ENCODE peak calls at places on chromosomes 7 and 10, in seven cellular contexts. One of them, this sample, is unnamed. For H3K36me3, the result is how much of the 10 kb centered on the place peaks cover.

GRCh38 chr7:131098527-131098926 is 229.1 kb upstream of the MKLN1 start:
- DNase-seq in cardiac muscle cell: no peak
- DNase-seq in RWPE2: no peak
- DNase-seq in tibial nerve: no peak
- DNase-seq in CD4-positive, CD25-positive, alpha-beta regulatory T cell: no peak
- DNase-seq in heart right ventricle: no peak
- DNase-seq in GM23248: no peak
- DNase-seq in this sample: no peak

GRCh38 chr10:50417486-50417905 is 166.2 kb upstream of the ASAH2 start:
- DNase-seq in heart right ventricle: no peak
- DNase-seq in CD4-positive, CD25-positive, alpha-beta regulatory T cell: peak
- DNase-seq in tibial nerve: peak
- DNase-seq in RWPE2: no peak
- DNase-seq in GM23248: peak
- DNase-seq in cardiac muscle cell: peak
- DNase-seq in this sample: no peak

GRCh38 chr7:107559864-107560263 is 3.9 kb downstream of the COG5 start:
- DNase-seq in GM23248: peak
- DNase-seq in RWPE2: no peak
- DNase-seq in CD4-positive, CD25-positive, alpha-beta regulatory T cell: no peak
- DNase-seq in cardiac muscle cell: no peak
- DNase-seq in heart right ventricle: no peak
- DNase-seq in tibial nerve: no peak
- DNase-seq in this sample: no peak

GRCh38 chr7:44769381-44770209 is 20.9 kb downstream of the ZMIZ2 start:
- DNase-seq in CD4-positive, CD25-positive, alpha-beta regulatory T cell: peak
- DNase-seq in GM23248: peak
- DNase-seq in RWPE2: no peak
- DNase-seq in tibial nerve: peak
- DNase-seq in cardiac muscle cell: no peak
- DNase-seq in heart right ventricle: peak
- DNase-seq in this sample: no peak

GRCh38 chr10:4460267-4460666 is 365.7 kb upstream of the AKR1E2 start:
- DNase-seq in RWPE2: no peak
- DNase-seq in GM23248: no peak
- DNase-seq in tibial nerve: no peak
- DNase-seq in CD4-positive, CD25-positive, alpha-beta regulatory T cell: no peak
- DNase-seq in cardiac muscle cell: no peak
- DNase-seq in heart right ventricle: no peak
- DNase-seq in this sample: no peak

GRCh38 chr7:45157286-45157652 is 322 bp upstream of the RAMP3 start:
- DNase-seq in cardiac muscle cell: no peak
- DNase-seq in GM23248: no peak
- DNase-seq in heart right ventricle: no peak
- DNase-seq in tibial nerve: no peak
- DNase-seq in CD4-positive, CD25-positive, alpha-beta regulatory T cell: no peak
- DNase-seq in RWPE2: no peak
- DNase-seq in this sample: no peak

GRCh38 chr10:123807444-123808035 is 84.1 kb downstream of the CPXM2 start:
- DNase-seq in CD4-positive, CD25-positive, alpha-beta regulatory T cell: no peak
- DNase-seq in heart right ventricle: no peak
- DNase-seq in tibial nerve: no peak
- DNase-seq in RWPE2: no peak
- DNase-seq in GM23248: peak
- DNase-seq in cardiac muscle cell: no peak
- DNase-seq in this sample: peak

GRCh38 chr7:55573526-55573925 is 1.2 kb upstream of the VOPP1 start:
- DNase-seq in CD4-positive, CD25-positive, alpha-beta regulatory T cell: no peak
- DNase-seq in GM23248: peak
- DNase-seq in heart right ventricle: no peak
- DNase-seq in tibial nerve: no peak
- DNase-seq in RWPE2: no peak
- DNase-seq in cardiac muscle cell: no peak
- DNase-seq in this sample: no peak

GRCh38 chr7:149285581-149285975 is 23.6 kb downstream of the ZNF783 start:
- DNase-seq in CD4-positive, CD25-positive, alpha-beta regulatory T cell: no peak
- DNase-seq in cardiac muscle cell: peak
- DNase-seq in RWPE2: no peak
- DNase-seq in heart right ventricle: peak
- DNase-seq in tibial nerve: no peak
- DNase-seq in GM23248: peak
- DNase-seq in this sample: no peak
- H3K36me3 ChIP-seq in CD4-positive, CD25-positive, alpha-beta regulatory T cell: under half
- H3K36me3 ChIP-seq in cardiac muscle cell: under half
- H3K36me3 ChIP-seq in RWPE2: under half
- H3K36me3 ChIP-seq in heart right ventricle: under half
- H3K36me3 ChIP-seq in tibial nerve: half or more
- H3K36me3 ChIP-seq in GM23248: under half
- H3K36me3 ChIP-seq in this sample: under half

DNA sequence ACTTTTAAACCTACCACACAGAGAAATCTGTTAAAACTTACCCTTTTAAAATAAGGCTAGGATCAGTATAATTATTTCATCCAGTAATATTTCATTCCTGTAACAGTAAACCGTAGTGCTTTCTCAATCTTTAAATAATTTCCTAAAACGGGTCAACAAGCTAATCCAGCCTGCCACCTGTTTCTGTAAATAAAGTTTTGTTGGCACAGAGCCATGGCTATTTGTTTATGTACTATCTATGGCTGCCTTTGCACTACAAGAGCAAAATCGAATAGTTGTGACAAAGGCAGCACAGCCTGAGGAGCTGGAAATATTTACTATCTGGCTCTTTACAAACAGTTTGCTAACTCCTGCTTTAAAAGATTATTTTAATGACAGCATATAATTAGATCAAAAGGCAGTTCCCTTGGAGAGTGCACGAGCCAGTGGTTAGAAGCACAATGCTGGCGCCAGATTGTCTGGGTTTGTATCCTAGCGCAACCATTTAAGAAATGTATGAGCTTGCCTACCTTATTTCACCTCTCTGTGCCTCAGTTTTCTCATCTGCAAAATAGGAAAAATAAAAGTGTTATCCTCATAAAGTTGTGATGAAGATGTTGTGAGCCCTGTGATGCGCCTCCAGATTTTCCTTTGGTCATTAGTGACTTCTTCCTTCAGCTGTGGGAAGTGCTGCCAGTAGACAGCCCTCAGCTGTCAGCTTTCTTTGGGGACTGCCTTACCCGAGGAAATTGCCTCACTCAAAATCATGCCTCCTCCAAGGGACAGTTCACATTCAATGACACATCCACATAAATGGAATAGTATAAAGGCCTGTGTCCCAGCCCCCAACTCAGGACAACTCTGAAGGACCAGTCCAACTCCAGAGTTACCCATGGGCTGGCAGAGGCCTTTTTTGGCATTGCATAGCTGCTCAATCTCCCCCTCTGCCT is 11.8 kb upstream of the MIOS start:
- DNase-seq in GM23248: peak
- DNase-seq in RWPE2: no peak
- DNase-seq in cardiac muscle cell: no peak
- DNase-seq in heart right ventricle: no peak
- DNase-seq in CD4-positive, CD25-positive, alpha-beta regulatory T cell: no peak
- DNase-seq in tibial nerve: no peak
- DNase-seq in this sample: peak
- H3K4me3 ChIP-seq in GM23248: no peak
- H3K4me3 ChIP-seq in RWPE2: no peak
- H3K4me3 ChIP-seq in cardiac muscle cell: no peak
- H3K4me3 ChIP-seq in heart right ventricle: no peak
- H3K4me3 ChIP-seq in CD4-positive, CD25-positive, alpha-beta regulatory T cell: no peak
- H3K4me3 ChIP-seq in tibial nerve: no peak
- H3K4me3 ChIP-seq in this sample: no peak

DNA sequence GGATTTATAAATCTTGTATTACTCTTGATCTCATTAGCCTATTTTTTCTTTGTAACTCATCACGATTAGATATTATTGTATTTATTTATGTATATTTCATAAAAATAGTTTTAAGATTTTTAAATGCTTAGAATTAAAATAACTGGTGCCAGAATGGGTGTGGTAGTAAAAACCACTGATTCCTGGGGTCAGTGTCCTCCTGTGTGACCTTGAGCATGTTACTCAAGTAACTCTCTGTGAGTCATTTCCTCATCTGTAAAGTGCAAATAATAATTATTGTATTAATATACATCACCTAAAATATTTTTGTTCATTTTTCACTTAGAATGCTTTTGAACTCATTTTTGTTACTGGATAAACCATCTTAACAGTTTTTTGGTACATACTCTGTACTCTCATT is 91.3 kb upstream of the TMEM229A start:
- DNase-seq in tibial nerve: no peak
- DNase-seq in GM23248: no peak
- DNase-seq in heart right ventricle: no peak
- DNase-seq in RWPE2: no peak
- DNase-seq in CD4-positive, CD25-positive, alpha-beta regulatory T cell: no peak
- DNase-seq in cardiac muscle cell: no peak
- DNase-seq in this sample: no peak
- H3K36me3 ChIP-seq in tibial nerve: under half
- H3K36me3 ChIP-seq in GM23248: under half
- H3K36me3 ChIP-seq in heart right ventricle: under half
- H3K36me3 ChIP-seq in RWPE2: under half
- H3K36me3 ChIP-seq in CD4-positive, CD25-positive, alpha-beta regulatory T cell: under half
- H3K36me3 ChIP-seq in cardiac muscle cell: under half
- H3K36me3 ChIP-seq in this sample: under half

GRCh38 chr7:1236132-1236655 is 3.5 kb downstream of the UNCX start:
- DNase-seq in tibial nerve: no peak
- DNase-seq in cardiac muscle cell: no peak
- DNase-seq in RWPE2: no peak
- DNase-seq in GM23248: no peak
- DNase-seq in heart right ventricle: no peak
- DNase-seq in CD4-positive, CD25-positive, alpha-beta regulatory T cell: no peak
- DNase-seq in this sample: no peak

GRCh38 chr7:1234049-1234691 is 1.5 kb downstream of the UNCX start:
- DNase-seq in cardiac muscle cell: no peak
- DNase-seq in RWPE2: no peak
- DNase-seq in heart right ventricle: no peak
- DNase-seq in GM23248: no peak
- DNase-seq in tibial nerve: no peak
- DNase-seq in CD4-positive, CD25-positive, alpha-beta regulatory T cell: no peak
- DNase-seq in this sample: no peak

GRCh38 chr7:1235501-1236131 is 2.9 kb downstream of the UNCX start:
- DNase-seq in heart right ventricle: no peak
- DNase-seq in RWPE2: peak
- DNase-seq in tibial nerve: no peak
- DNase-seq in cardiac muscle cell: peak
- DNase-seq in GM23248: peak
- DNase-seq in CD4-positive, CD25-positive, alpha-beta regulatory T cell: no peak
- DNase-seq in this sample: no peak

GRCh38 chr7:1233328-1234048 is 816 bp downstream of the UNCX start:
- DNase-seq in heart right ventricle: no peak
- DNase-seq in GM23248: no peak
- DNase-seq in RWPE2: peak
- DNase-seq in CD4-positive, CD25-positive, alpha-beta regulatory T cell: no peak
- DNase-seq in cardiac muscle cell: no peak
- DNase-seq in tibial nerve: no peak
- DNase-seq in this sample: no peak

DNA sequence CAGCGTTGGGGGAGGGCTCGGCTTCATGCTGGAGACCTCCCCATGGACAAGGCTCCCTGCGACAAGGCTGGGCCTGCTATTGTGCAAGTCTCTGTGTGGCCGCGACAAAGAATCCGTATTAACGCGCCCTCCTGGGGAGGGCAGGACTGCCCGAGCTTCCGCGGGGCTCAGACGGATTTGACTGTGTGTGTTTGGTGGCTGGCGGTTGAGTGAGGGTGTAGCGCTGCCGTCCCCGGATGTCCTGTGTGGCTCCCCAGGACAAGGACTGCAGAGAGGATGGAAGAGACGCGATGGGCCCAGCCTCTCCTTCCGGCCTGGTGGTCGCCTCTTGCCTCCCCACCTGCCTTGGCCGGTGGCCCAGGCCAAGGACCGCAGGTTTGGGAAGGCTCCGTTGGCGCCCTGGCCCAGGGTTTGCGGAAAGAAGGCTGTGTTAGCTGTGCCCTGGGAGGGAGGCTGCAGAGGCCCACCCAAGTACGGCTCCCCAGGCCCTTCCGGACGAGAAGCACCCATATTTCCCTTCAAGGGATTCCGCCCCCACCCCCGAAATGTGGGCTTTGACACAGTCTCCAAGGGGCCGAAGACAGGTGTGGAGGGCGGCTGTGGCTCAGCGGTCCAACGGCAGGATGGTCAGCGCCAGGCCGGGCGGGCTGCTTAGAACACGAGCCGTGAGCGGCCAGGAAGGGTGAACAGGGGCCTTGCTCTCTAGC is 2.3 kb downstream of the UNCX start:
- DNase-seq in cardiac muscle cell: no peak
- DNase-seq in heart right ventricle: no peak
- DNase-seq in GM23248: no peak
- DNase-seq in tibial nerve: no peak
- DNase-seq in RWPE2: peak
- DNase-seq in CD4-positive, CD25-positive, alpha-beta regulatory T cell: peak
- DNase-seq in this sample: no peak
- H3K4me3 ChIP-seq in cardiac muscle cell: peak
- H3K4me3 ChIP-seq in heart right ventricle: no peak
- H3K4me3 ChIP-seq in GM23248: no peak
- H3K4me3 ChIP-seq in tibial nerve: no peak
- H3K4me3 ChIP-seq in RWPE2: no peak
- H3K4me3 ChIP-seq in CD4-positive, CD25-positive, alpha-beta regulatory T cell: no peak
- H3K4me3 ChIP-seq in this sample: no peak

GRCh38 chr7:140024585-140024984 is 38.2 kb downstream of the PARP12 start:
- DNase-seq in cardiac muscle cell: no peak
- DNase-seq in RWPE2: no peak
- DNase-seq in tibial nerve: no peak
- DNase-seq in CD4-positive, CD25-positive, alpha-beta regulatory T cell: no peak
- DNase-seq in heart right ventricle: no peak
- DNase-seq in GM23248: no peak
- DNase-seq in this sample: no peak
- H3K36me3 ChIP-seq in cardiac muscle cell: under half
- H3K36me3 ChIP-seq in RWPE2: under half
- H3K36me3 ChIP-seq in tibial nerve: half or more
- H3K36me3 ChIP-seq in CD4-positive, CD25-positive, alpha-beta regulatory T cell: half or more
- H3K36me3 ChIP-seq in heart right ventricle: under half
- H3K36me3 ChIP-seq in GM23248: under half
- H3K36me3 ChIP-seq in this sample: under half

GRCh38 chr10:131977323-131978096 is 4.2 kb downstream of the BNIP3 start:
- DNase-seq in GM23248: no peak
- DNase-seq in tibial nerve: no peak
- DNase-seq in CD4-positive, CD25-positive, alpha-beta regulatory T cell: no peak
- DNase-seq in heart right ventricle: no peak
- DNase-seq in cardiac muscle cell: no peak
- DNase-seq in RWPE2: no peak
- DNase-seq in this sample: no peak
- H3K4me3 ChIP-seq in GM23248: peak
- H3K4me3 ChIP-seq in tibial nerve: no peak
- H3K4me3 ChIP-seq in CD4-positive, CD25-positive, alpha-beta regulatory T cell: no peak
- H3K4me3 ChIP-seq in heart right ventricle: no peak
- H3K4me3 ChIP-seq in cardiac muscle cell: peak
- H3K4me3 ChIP-seq in RWPE2: no peak
- H3K4me3 ChIP-seq in this sample: no peak

DNA sequence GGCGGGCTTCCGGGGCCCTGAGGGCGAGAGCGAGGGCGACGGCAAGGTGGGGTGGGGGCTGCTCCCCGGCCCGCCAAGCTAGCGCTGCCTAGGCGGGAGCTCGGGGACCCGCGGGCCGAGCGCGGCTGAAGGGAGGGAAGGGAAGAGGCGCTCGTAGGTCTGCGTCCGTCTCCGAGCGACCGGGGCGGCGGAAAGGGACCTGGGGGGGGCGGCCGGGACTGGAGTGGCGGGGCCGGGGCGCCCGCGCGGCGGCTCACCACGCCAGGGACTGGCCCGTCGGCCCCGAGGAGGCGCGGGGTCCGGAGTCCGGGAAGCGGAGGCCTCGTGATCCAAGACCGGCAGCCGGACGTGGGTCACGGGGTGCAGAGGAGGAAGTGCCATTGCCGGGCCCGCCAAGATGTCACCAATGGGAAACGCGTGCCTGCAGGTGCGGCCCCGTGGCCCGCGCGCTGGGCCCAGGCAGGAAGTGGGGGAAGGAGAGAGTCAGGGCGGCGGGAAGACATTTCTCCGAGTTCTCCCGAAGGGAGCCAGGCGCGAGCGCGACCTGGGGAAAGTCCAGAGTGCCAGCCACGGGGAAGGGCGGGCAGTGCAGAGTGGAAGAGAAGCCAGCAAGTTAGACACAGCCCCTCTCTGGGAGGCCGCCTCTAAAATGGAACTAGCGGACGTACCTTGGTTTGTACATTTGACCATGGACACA is 11.9 kb downstream of the HNRNPF start:
- DNase-seq in tibial nerve: peak
- DNase-seq in GM23248: peak
- DNase-seq in RWPE2: peak
- DNase-seq in CD4-positive, CD25-positive, alpha-beta regulatory T cell: peak
- DNase-seq in heart right ventricle: peak
- DNase-seq in cardiac muscle cell: peak
- DNase-seq in this sample: peak
- H3K36me3 ChIP-seq in tibial nerve: under half
- H3K36me3 ChIP-seq in GM23248: under half
- H3K36me3 ChIP-seq in RWPE2: half or more
- H3K36me3 ChIP-seq in CD4-positive, CD25-positive, alpha-beta regulatory T cell: under half
- H3K36me3 ChIP-seq in heart right ventricle: under half
- H3K36me3 ChIP-seq in cardiac muscle cell: under half
- H3K36me3 ChIP-seq in this sample: half or more